ENCODE peak calls at places on chromosomes 4 and X, in five cellular contexts. J is neuronal stem cell, T is cardiac fibroblast, U is uterus, C is foreskin fibroblast. L is an unnamed sample.

GRCh38 chrX:149286940-149287349 is 218.2 kb downstream of the IDS start:
- DNase-seq in J (peak), T (peak), U (no peak), C (peak), L (no peak)

GRCh38 chr4:1402516-1403101 is 3.6 kb downstream of the NKX1-1 start:
- DNase-seq in J (no peak), T (no peak), U (no peak), C (peak), L (no peak)

GRCh38 chr4:141339966-141340365 is 119.3 kb downstream of the ZNF330 start:
- DNase-seq in J (no peak), T (no peak), U (no peak), C (no peak), L (no peak)

GRCh38 chr4:151997461-151997860 is 236.7 kb upstream of the GATB start:
- DNase-seq in J (no peak), T (no peak), U (no peak), C (no peak), L (no peak)

GRCh38 chrX:14915596-14915995 is 42.4 kb downstream of the MOSPD2 start:
- DNase-seq in J (no peak), T (no peak), U (no peak), C (no peak), L (no peak)

GRCh38 chrX:132877954-132878536 is 80.4 kb downstream of the HS6ST2 start:
- DNase-seq in J (no peak), T (no peak), U (no peak), C (no peak), L (no peak)

GRCh38 chrX:56726609-56727008 is 2.4 kb upstream of the NBDY start:
- DNase-seq in J (no peak), T (peak), U (no peak), C (peak), L (peak)

GRCh38 chr4:75494563-75494962 is 19.6 kb downstream of the RCHY1 start:
- DNase-seq in J (no peak), T (peak), U (no peak), C (peak), L (no peak)

GRCh38 chrX:99091459-99091858 is 1318.6 kb downstream of the PCDH19 start:
- DNase-seq in J (no peak), T (no peak), U (no peak), C (no peak), L (no peak)

GRCh38 chrX:69060631-69061408 is 104.4 kb downstream of the PJA1 start:
- DNase-seq in J (no peak), T (peak), U (peak), C (peak), L (no peak)

GRCh38 chrX:50471390-50471789 is 765 bp upstream of the DGKK start:
- DNase-seq in J (no peak), T (no peak), U (no peak), C (no peak), L (no peak)

GRCh38 chrX:40945366-40945713 is 139.9 kb upstream of the USP9X start:
- DNase-seq in J (no peak), T (peak), U (peak), C (peak), L (no peak)

GRCh38 chr4:146095091-146095690 is 80.3 kb upstream of the LSM6 start:
- DNase-seq in J (peak), T (peak), U (no peak), C (peak), L (no peak)

GRCh38 chrX:369563-370101 is 17.1 kb downstream of the PPP2R3B start:
- DNase-seq in J (no peak), T (no peak), U (no peak), C (no peak), L (no peak)
- H3K4me3 ChIP-seq in J (no peak), T (no peak), U (no peak), C (no peak), L (no peak)

DNA sequence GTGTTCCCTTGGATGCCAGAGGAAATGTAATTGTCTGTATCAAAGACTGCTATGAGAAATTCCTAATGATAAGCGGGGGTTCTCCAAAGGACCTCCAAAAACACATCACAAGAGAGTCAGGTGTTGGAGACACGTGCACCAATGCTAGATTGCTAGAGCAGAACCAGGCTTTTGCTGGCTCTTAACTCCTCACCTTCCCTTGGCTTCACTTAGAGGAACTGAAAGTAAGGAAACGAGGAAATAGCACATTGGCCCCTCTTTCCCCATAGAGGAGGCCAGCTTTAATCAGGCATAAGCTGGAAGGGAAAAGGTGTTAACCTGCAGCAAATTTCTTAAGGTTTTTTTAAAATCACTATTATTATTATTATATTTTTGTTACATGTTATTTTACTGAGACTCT is 13.5 kb downstream of the OTC start:
- DNase-seq in J (no peak), T (no peak), U (no peak), C (no peak), L (no peak)
- H3K4me3 ChIP-seq in J (no peak), T (no peak), U (no peak), C (no peak), L (no peak)

GRCh38 chrX:136452614-136453013 is 35.1 kb upstream of the BRS3 start:
- DNase-seq in J (no peak), T (no peak), U (no peak), C (no peak), L (no peak)
- H3K4me3 ChIP-seq in J (no peak), T (no peak), U (no peak), C (no peak), L (no peak)

GRCh38 chrX:21813612-21814368 is 25.6 kb upstream of the MBTPS2 start:
- DNase-seq in J (no peak), T (no peak), U (no peak), C (no peak), L (no peak)
- H3K4me3 ChIP-seq in J (no peak), T (no peak), U (no peak), C (no peak), L (no peak)

DNA sequence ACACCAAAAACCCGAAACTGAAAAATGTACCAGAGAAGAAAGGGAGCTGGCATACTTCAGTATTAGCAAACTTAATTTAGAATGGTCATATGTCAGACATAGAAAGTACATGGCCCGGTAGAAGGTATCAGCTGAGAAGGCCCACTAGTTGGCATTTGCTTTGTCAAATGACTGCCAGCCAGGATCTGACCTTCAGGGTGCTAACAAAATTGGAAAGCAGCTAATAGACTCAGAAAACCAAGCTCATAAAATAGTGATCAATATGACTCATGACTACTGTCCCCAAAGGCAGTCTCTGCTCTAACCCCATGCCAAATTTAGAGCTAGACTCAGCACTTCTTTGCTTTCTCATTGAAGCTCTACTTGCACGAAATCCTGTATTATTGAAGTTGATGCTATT is 342.7 kb downstream of the PDGFC start:
- DNase-seq in J (no peak), T (no peak), U (no peak), C (peak), L (no peak)
- H3K4me3 ChIP-seq in J (no peak), T (no peak), U (no peak), C (no peak), L (no peak)

DNA sequence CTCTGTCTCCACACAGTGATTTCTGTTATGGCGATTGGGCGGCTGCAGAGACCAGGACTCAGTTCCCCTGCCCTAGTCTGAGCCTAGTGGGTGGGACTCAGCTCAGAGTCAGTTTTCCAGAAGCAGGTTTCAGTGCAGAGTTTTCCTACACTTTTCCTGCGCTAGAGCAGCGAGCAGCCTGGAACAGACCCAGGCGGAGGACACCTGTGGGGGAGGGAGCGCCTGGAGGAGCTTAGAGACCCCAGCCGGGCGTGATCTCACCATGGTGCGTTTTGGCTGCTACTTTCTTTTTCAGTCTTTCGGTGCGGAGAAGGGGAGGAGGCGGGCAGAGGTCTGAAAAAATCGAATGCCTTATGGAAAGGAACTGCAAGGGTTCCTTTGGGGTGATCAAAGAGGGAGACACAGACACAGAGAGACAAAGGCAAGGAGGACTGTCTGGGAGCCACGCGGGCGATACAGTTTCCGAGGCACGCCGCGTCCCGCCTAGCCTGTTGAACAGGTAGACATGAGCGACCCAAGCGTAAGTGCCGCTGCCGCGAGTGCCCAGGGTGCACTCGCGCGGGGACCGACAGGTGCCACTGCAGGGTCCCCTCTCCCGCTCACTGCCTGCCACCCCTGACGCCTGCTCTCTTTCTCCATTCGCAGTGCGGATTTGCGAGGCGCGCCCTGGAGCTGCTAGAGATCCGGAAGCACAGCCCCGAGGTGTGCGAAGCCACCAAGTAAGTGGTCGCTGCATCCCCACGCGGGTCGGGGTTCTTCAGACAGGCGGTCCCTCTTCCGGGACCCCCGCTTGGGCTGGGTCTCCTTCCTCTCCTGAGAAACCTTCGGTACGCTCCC is at the start of gene GUCY1A1:
- DNase-seq in J (peak), T (peak), U (peak), C (peak), L (peak)
- H3K4me3 ChIP-seq in J (peak), T (peak), U (peak), C (peak), L (peak)

L was measured in CD8-positive, alpha-beta T cell.